ENCODE peak calls at places on chromosomes 16 and 17, in six cellular contexts. B is uterus; J is upper lobe of right lung; O is astrocyte; T is mesendoderm; R is CD4-positive, CD25-positive, alpha-beta regulatory T cell. I is an unnamed sample.

GRCh38 chr17:4090898-4091297 is 51.9 kb downstream of the ZZEF1 start:
- DNase-seq in B (no peak), J (no peak), O (peak), T (no peak), R (no peak), I (no peak)

GRCh38 chr17:64064331-64064730 is 43.9 kb upstream of the ICAM2 start:
- DNase-seq in B (no peak), J (no peak), O (peak), T (no peak), R (no peak), I (no peak)

GRCh38 chr17:61294777-61295176 is 104.9 kb upstream of the TBX2 start:
- DNase-seq in B (no peak), J (no peak), O (peak), T (peak), R (no peak), I (no peak)

GRCh38 chr16:84482001-84482891 is 22.2 kb downstream of the MEAK7 start:
- DNase-seq in B (no peak), J (peak), O (no peak), T (no peak), R (no peak), I (peak)

GRCh38 chr17:42937712-42938596 is 26.3 kb downstream of the AARSD1 start:
- DNase-seq in B (peak), J (no peak), O (peak), T (peak), R (peak), I (no peak)

GRCh38 chr16:76345093-76345735 is 68.0 kb downstream of the CNTNAP4 start:
- DNase-seq in B (no peak), J (no peak), O (peak), T (peak), R (no peak), I (peak)

GRCh38 chr16:89890200-89890599 is 16.8 kb downstream of the TCF25 start:
- DNase-seq in B (no peak), J (no peak), O (peak), T (no peak), R (no peak), I (no peak)

GRCh38 chr16:11386791-11387546 is 41.7 kb downstream of the RMI2 start:
- DNase-seq in B (no peak), J (no peak), O (no peak), T (peak), R (no peak), I (no peak)

GRCh38 chr16:8908779-8909468 is 26.8 kb downstream of the LITAFD start:
- DNase-seq in B (no peak), J (no peak), O (no peak), T (no peak), R (peak), I (no peak)

GRCh38 chr16:78094166-78094565 is 5.3 kb upstream of the WWOX start:
- DNase-seq in B (no peak), J (no peak), O (no peak), T (no peak), R (no peak), I (no peak)

GRCh38 chr17:43151880-43152456 is 19.0 kb upstream of the NBR1 start:
- DNase-seq in B (no peak), J (no peak), O (no peak), T (no peak), R (no peak), I (no peak)

GRCh38 chr16:27256861-27257260 is 11.7 kb downstream of the NSMCE1 start:
- DNase-seq in B (no peak), J (no peak), O (no peak), T (no peak), R (no peak), I (no peak)

GRCh38 chr17:28029033-28029432 is 13.4 kb upstream of the NLK start:
- DNase-seq in B (no peak), J (no peak), O (no peak), T (no peak), R (no peak), I (no peak)

GRCh38 chr16:8631818-8632217 is 10.3 kb downstream of the METTL22 start:
- DNase-seq in B (no peak), J (no peak), O (no peak), T (no peak), R (no peak), I (no peak)

GRCh38 chr16:67207116-67207856 is 8.4 kb downstream of the ELMO3 start:
- DNase-seq in B (no peak), J (no peak), O (no peak), T (no peak), R (no peak), I (no peak)

GRCh38 chr17:82753516-82753915 is 1.7 kb downstream of the TBCD start:
- DNase-seq in B (no peak), J (no peak), O (no peak), T (no peak), R (no peak), I (no peak)

GRCh38 chr17:82753201-82753464 is 1.3 kb downstream of the TBCD start:
- DNase-seq in B (no peak), J (no peak), O (no peak), T (no peak), R (no peak), I (no peak)

GRCh38 chr17:82754297-82755208 is 2.7 kb downstream of the TBCD start:
- DNase-seq in B (no peak), J (no peak), O (peak), T (peak), R (peak), I (no peak)

GRCh38 chr17:82752371-82753200 is 721 bp downstream of the TBCD start:
- DNase-seq in B (no peak), J (peak), O (peak), T (no peak), R (no peak), I (no peak)

GRCh38 chr17:82756166-82756565 is 4.3 kb downstream of the TBCD start:
- DNase-seq in B (no peak), J (no peak), O (no peak), T (no peak), R (no peak), I (no peak)
- H3K27ac ChIP-seq in B (no peak), J (no peak), O (no peak), T (no peak), R (no peak), I (no peak)

DNA sequence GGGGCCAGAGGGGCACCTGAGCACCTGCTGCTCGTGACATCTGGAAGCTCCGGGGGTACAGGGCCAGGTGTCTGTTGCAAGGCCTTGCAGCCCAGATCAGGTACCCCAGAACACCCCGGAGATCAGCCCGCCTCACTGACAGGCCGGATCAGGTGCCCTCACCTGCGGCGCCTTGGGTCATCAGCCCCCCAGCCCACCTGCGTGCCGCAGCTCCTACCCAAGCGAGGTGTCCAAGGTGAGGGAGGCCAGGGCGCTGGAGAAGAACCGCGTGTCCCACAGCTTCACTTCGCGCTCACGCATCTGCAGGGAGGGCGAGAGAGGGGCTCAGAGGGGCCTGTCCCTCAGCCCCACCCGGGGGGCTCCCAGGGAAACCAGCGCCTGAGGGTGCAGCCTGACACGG is 16.1 kb downstream of the VASN start:
- DNase-seq in B (no peak), J (no peak), O (no peak), T (no peak), R (no peak), I (no peak)
- H3K27ac ChIP-seq in B (peak), J (peak), O (no peak), T (no peak), R (no peak), I (no peak)

DNA sequence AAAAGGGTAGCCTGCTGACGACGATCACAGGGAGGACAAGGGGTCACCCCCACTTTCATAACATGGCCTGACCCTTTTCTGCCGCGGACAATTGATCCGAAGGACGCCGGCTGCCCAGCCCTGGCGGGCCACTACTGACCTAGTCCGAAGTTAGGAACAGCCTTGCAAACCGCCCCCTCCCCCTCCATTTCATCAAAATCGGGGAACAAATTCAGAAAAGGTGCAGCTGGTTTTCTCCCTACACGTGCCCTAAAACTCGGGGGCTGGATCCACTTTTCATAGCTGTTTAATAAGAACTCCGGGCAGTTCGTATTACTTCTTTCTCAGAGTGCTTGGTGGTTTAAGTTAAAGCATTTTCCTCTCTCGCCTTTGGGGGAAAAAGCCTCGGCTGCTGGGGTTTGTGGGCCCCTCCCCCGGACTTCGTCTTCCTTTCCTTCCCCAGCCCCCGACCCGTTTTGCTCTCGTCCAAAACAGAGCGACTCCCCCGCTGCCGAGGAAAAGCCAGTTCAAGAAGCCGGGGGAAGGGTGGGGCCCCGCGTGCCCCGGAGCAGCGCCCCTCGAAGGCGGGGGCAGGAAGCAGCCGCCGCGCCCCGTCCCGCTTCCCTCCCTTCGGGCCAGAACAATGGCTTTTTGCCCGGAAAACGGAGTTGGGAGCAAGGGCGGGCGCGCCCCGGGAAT is 643 bp upstream of the CBX2 start:
- DNase-seq in B (peak), J (peak), O (peak), T (peak), R (peak), I (no peak)
- H3K27ac ChIP-seq in B (peak), J (peak), O (no peak), T (peak), R (no peak), I (peak)

DNA sequence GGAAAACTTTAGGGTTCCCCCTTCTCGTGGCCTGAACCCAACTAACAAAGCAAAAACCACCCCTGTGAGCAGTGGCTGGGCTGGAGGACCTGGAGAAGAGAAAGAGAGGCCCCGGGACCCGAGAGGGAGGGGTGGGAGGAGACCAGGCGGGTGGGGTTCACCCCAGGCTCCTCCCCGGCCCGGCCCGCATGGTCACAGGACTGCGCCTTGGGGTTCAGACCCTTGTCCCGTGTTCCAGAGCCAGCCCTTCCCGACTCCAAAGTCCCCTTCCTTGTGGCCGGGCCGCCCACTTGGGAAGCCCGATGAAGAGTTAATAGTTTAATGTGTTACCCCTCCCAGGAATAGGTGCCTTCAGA is 852 bp downstream of the MARVELD3 start:
- DNase-seq in B (no peak), J (peak), O (no peak), T (peak), R (no peak), I (no peak)
- H3K27ac ChIP-seq in B (no peak), J (no peak), O (no peak), T (no peak), R (no peak), I (no peak)

GRCh38 chr17:31318298-31319190 is 2.9 kb downstream of the EVI2A start:
- DNase-seq in B (peak), J (no peak), O (peak), T (peak), R (peak), I (peak)
- H3K27ac ChIP-seq in B (peak), J (peak), O (peak), T (no peak), R (peak), I (peak)

DNA sequence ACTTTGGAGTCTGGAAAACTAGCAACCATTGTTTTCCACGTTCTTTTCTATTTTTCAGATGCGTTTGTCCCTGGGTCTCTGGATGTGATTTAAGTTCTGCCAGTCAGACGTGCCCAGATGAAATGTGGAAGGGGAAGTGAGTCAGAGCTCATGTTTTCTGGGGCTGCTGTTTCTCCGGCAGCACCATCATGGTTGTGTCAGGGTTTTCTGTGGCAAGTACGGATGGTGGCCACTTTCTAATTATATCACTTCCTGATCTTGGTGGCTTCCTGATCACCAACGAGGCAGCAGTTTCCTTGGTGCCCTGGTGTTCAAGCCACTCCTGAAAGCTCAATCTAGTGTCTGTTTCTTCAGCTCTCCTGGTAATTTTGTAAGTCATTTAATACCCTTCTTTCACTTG is 31.4 kb upstream of the PMFBP1 start:
- DNase-seq in B (no peak), J (no peak), O (peak), T (no peak), R (peak), I (no peak)
- H3K27ac ChIP-seq in B (peak), J (peak), O (no peak), T (no peak), R (no peak), I (peak)

GRCh38 chr17:9878791-9879525 is 26.1 kb downstream of the RCVRN start:
- DNase-seq in B (no peak), J (no peak), O (peak), T (no peak), R (no peak), I (no peak)

GRCh38 chr17:9878361-9878760 is 26.7 kb downstream of the RCVRN start:
- DNase-seq in B (no peak), J (no peak), O (no peak), T (no peak), R (no peak), I (no peak)

GRCh38 chr17:9872852-9873251 is 32.2 kb downstream of the RCVRN start:
- DNase-seq in B (no peak), J (no peak), O (no peak), T (no peak), R (no peak), I (no peak)

GRCh38 chr17:9874722-9875121 is 30.3 kb downstream of the RCVRN start:
- DNase-seq in B (no peak), J (no peak), O (no peak), T (peak), R (no peak), I (no peak)

GRCh38 chr17:9875441-9875840 is 29.6 kb downstream of the RCVRN start:
- DNase-seq in B (peak), J (no peak), O (peak), T (peak), R (no peak), I (no peak)
- H3K27ac ChIP-seq in B (peak), J (no peak), O (no peak), T (no peak), R (no peak), I (peak)

GRCh38 chr16:72999541-73000019 is 48.3 kb downstream of the ZFHX3 start:
- DNase-seq in B (no peak), J (peak), O (no peak), T (no peak), R (no peak), I (no peak)
- H3K27ac ChIP-seq in B (no peak), J (no peak), O (no peak), T (no peak), R (no peak), I (peak)

DNA sequence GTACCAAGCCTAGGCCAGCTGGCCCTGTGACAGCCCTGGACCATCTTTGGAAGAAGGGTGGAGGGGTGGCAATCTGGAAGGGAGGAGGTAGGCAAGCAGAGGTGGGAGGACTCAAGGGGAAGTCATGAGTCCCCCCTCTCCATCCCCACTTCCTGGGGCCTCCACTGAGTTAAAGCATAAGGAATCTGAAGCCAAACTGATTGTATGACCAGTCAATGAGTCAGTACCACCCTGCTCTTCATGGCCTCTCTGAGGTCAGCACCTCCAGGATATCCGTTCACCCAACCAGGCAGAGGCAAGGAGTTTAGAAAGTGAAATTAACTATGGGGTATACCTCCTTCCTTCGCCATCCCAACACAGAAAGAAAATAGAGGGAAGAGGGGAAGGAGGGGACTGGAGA is 272.7 kb downstream of the SOX9 start:
- DNase-seq in B (no peak), J (no peak), O (peak), T (no peak), R (no peak), I (no peak)
- H3K27ac ChIP-seq in B (no peak), J (no peak), O (peak), T (no peak), R (no peak), I (no peak)